ENCODE peak calls at places on chromosomes 12 and 14, in four cellular contexts. K is ovary, C is midbrain, M is RPMI8226. J is an unnamed sample.

GRCh38 chr14:24207104-24207543 is 1.6 kb downstream of the TSSK4 start:
- DNase-seq in K (no peak), C (no peak), M (no peak), J (no peak)

GRCh38 chr12:16407332-16407731 is 59.9 kb downstream of the MGST1 start:
- DNase-seq in K (no peak), C (no peak), M (no peak), J (no peak)

GRCh38 chr12:45966486-45966885 is 23.9 kb downstream of the SCAF11 start:
- DNase-seq in K (no peak), C (no peak), M (no peak), J (peak)

GRCh38 chr12:117832459-117833457 is 136.0 kb downstream of the KSR2 start:
- DNase-seq in K (no peak), C (no peak), M (no peak), J (peak)

GRCh38 chr14:96351986-96352385 is 11.2 kb downstream of the ATG2B start:
- DNase-seq in K (no peak), C (no peak), M (no peak), J (no peak)

GRCh38 chr12:49708851-49709250 is 1.6 kb upstream of the FMNL3 start:
- DNase-seq in K (no peak), C (no peak), M (no peak), J (no peak)

GRCh38 chr12:96590970-96591369 is 101.6 kb downstream of the CFAP54 start:
- DNase-seq in K (no peak), C (no peak), M (no peak), J (no peak)

GRCh38 chr14:30389134-30389900 is 169.6 kb upstream of the G2E3 start:
- DNase-seq in K (no peak), C (no peak), M (peak), J (peak)

GRCh38 chr14:34673702-34674101 is 40.7 kb downstream of the CFL2 start:
- DNase-seq in K (no peak), C (no peak), M (no peak), J (no peak)

J was measured in fibroblast of mammary gland.